ENCODE peak calls at places on chromosomes 7 and 10, in eight cellular contexts. H is right atrium auricular region; N is tibial artery; Y is sigmoid colon; X is lung; U is right cardiac atrium; M is effector memory CD4-positive, alpha-beta T cell; I is heart right ventricle. D is an unnamed sample. For H3K4me1 and H3K9me3, the result is how much of the 10 kb centered on the place peaks cover.

GRCh38 chr7:37105119-37105518 is 343.5 kb downstream of the ELMO1 start:
- DNase-seq in Y (no peak), U (no peak), I (no peak), H (no peak), M (no peak), X (no peak), N (no peak), D (no peak)

GRCh38 chr7:46004965-46005364 is 83.9 kb upstream of the IGFBP3 start:
- DNase-seq in M (no peak), U (no peak), Y (no peak), I (no peak), H (no peak), X (no peak), N (no peak), D (no peak)

GRCh38 chr7:51256244-51256781 is 60.3 kb downstream of the COBL start:
- DNase-seq in H (peak), N (no peak), U (no peak), X (no peak), M (no peak), I (no peak), Y (no peak), D (no peak)

GRCh38 chr10:132618158-132618924 is 80.8 kb downstream of the INPP5A start:
- DNase-seq in X (no peak), N (no peak), I (no peak), U (no peak), H (no peak), Y (no peak), M (no peak), D (no peak)

GRCh38 chr7:77538908-77539212 is 1.8 kb downstream of the PTPN12 start:
- DNase-seq in N (no peak), M (no peak), I (no peak), U (no peak), H (no peak), X (no peak), Y (no peak), D (no peak)

GRCh38 chr10:35640951-35641429 is 1.1 kb downstream of the FZD8 start:
- DNase-seq in U (peak), X (peak), N (peak), I (peak), M (no peak), Y (peak), H (peak), D (no peak)

GRCh38 chr10:37975407-37975991 is 948 bp downstream of the ZNF25 start:
- DNase-seq in U (no peak), X (no peak), Y (no peak), I (no peak), N (no peak), M (no peak), H (no peak), D (no peak)

GRCh38 chr7:107684947-107685463 is 24.4 kb downstream of the SLC26A4 start:
- DNase-seq in U (no peak), X (no peak), Y (no peak), N (no peak), M (no peak), I (no peak), H (no peak), D (no peak)

GRCh38 chr10:86163522-86164215 is 202.9 kb downstream of the GRID1 start:
- DNase-seq in X (no peak), U (no peak), I (no peak), H (no peak), N (no peak), M (no peak), Y (peak), D (no peak)

GRCh38 chr10:58054881-58055280 is 212.8 kb downstream of the IPMK start:
- DNase-seq in X (no peak), Y (no peak), U (no peak), H (no peak), I (no peak), N (no peak), M (no peak), D (no peak)

GRCh38 chr7:87413951-87414381 is 61.5 kb downstream of the ABCB4 start:
- DNase-seq in N (no peak), H (no peak), M (no peak), I (no peak), X (no peak), Y (no peak), U (no peak), D (no peak)

GRCh38 chr10:69345402-69345801 is 67.1 kb downstream of the HK1 start:
- DNase-seq in N (no peak), U (no peak), H (no peak), M (no peak), Y (no peak), I (peak), X (no peak), D (no peak)

GRCh38 chr7:30159153-30159552 is 24.4 kb downstream of the MTURN start:
- DNase-seq in I (no peak), U (no peak), N (no peak), X (no peak), Y (no peak), M (no peak), H (no peak), D (no peak)

GRCh38 chr10:45557275-45557905 is 115.2 kb downstream of the ZFAND4 start:
- DNase-seq in I (no peak), X (no peak), M (no peak), N (no peak), H (no peak), U (no peak), Y (no peak), D (no peak)

GRCh38 chr10:69160809-69161225 is 19.2 kb upstream of the SUPV3L1 start:
- DNase-seq in H (no peak), N (no peak), U (no peak), Y (no peak), M (no peak), I (no peak), X (no peak), D (no peak)

GRCh38 chr7:142855756-142856564 is 1.1 kb downstream of the EPHB6 start:
- DNase-seq in M (no peak), H (peak), Y (peak), X (peak), N (peak), I (peak), U (peak), D (no peak)

GRCh38 chr10:92567952-92568600 is 5.8 kb downstream of the IDE start:
- DNase-seq in X (no peak), N (no peak), I (no peak), H (no peak), M (no peak), U (no peak), Y (no peak), D (no peak)

GRCh38 chr10:77157248-77158019 is 480.2 kb downstream of the KCNMA1 start:
- DNase-seq in I (no peak), M (no peak), H (no peak), U (no peak), X (no peak), N (no peak), Y (no peak), D (no peak)

GRCh38 chr7:90459888-90460287 is 9.6 kb upstream of the PTTG1IP2 start:
- DNase-seq in M (no peak), I (no peak), Y (no peak), X (no peak), N (no peak), H (no peak), U (no peak), D (no peak)

GRCh38 chr10:117353700-117354099 is 21.5 kb downstream of the PDZD8 start:
- DNase-seq in U (no peak), N (no peak), I (no peak), Y (no peak), H (no peak), X (no peak), M (no peak), D (no peak)

GRCh38 chr10:78462221-78462620 is 428.6 kb downstream of the RPS24 start:
- DNase-seq in H (no peak), M (no peak), Y (no peak), X (no peak), I (no peak), U (no peak), N (peak), D (no peak)

DNA sequence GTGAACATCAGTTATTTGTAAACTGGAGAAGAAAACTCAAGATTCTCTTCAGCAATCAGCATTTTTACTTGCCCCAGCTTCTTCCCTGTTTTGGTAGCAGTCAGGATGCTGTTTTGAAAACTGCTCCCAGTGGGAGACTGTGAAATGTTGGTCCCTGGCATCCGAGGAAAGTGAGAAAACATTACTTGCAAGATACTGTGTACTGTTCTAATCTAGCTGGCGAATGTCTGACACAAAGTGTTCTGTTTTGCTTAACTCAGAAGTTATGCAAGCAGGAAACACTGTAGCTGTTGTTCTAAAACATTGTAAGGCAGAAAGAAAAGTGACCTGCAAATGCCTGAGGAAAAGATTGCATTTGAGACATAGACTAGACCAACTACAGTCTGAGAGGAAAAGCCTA is 171.8 kb upstream of the POM121L12 start:
- DNase-seq in H (no peak), X (no peak), N (no peak), U (no peak), I (no peak), M (no peak), Y (no peak), D (no peak)
- H3K4me1 ChIP-seq in H (under half), X (under half), N (under half), U (under half), I (under half), M (under half), Y (under half), D (under half)

DNA sequence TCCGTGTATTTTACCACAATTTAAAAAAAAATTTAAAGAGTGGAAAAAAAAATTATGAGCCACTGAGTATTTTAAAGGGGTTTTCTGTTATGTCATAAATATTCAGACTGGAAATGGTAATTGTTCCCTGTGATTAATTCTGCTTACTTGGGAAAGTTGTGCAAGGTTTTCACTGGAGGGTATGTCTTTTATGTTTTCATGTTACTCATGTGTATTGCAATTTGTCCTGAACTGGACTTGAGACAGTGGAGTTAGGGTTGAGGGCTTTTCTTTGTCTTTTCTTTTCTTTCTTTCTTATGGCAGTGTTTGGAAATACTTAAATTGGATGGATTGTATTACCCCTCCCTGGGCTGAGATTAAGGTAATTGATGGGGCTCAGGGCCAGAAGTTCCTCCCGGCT is 257.7 kb downstream of the BAMBI start:
- DNase-seq in N (no peak), U (no peak), I (no peak), M (no peak), H (no peak), Y (no peak), X (no peak), D (no peak)
- H3K9me3 ChIP-seq in N (under half), U (under half), I (under half), M (under half), H (under half), Y (under half), X (under half), D (under half)

DNA sequence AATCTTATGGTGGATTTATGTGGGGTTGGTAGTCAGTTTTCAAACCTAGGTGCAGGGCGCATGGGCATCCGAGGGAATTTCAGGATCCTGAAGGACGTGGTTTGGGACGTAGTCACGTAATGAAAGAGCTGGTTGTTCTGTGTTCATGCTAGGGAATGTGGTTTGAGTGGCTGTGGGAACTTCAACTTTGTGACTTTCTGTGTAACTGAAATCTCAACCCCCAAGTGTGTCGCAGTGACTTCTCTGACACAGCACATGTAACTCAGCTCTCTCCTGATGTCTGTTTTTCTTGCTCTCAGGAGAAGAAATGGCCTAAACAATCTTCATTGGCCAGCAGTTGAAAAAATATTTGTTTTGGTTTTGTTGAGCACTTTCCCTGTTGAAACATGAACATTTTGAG is 199.0 kb downstream of the PTEN start:
- DNase-seq in U (no peak), Y (no peak), I (no peak), M (no peak), H (no peak), X (no peak), N (no peak), D (no peak)
- H3K4me1 ChIP-seq in U (under half), Y (under half), I (under half), M (under half), H (under half), X (under half), N (under half), D (half or more)

GRCh38 chr7:125504848-125505247 is 575.2 kb upstream of the POT1 start:
- DNase-seq in X (no peak), N (no peak), Y (no peak), U (no peak), H (no peak), I (no peak), M (no peak), D (no peak)

GRCh38 chr7:125511310-125511709 is 581.7 kb upstream of the POT1 start:
- DNase-seq in H (no peak), I (no peak), U (no peak), M (no peak), X (no peak), N (no peak), Y (no peak), D (no peak)

GRCh38 chr7:125506331-125506730 is 576.7 kb upstream of the POT1 start:
- DNase-seq in I (no peak), X (no peak), M (no peak), Y (no peak), H (no peak), U (no peak), N (no peak), D (no peak)
- H3K9me3 ChIP-seq in I (under half), X (under half), M (under half), Y (under half), H (under half), U (under half), N (under half), D (under half)

GRCh38 chr10:29595146-29595545 is 39.6 kb downstream of the SVIL start:
- DNase-seq in N (no peak), H (no peak), Y (no peak), I (no peak), U (no peak), X (no peak), M (no peak), D (no peak)
- H3K4me1 ChIP-seq in N (under half), H (half or more), Y (under half), I (half or more), U (under half), X (under half), M (under half), D (under half)

GRCh38 chr10:31686566-31686965 is 242.1 kb downstream of the ARHGAP12 start:
- DNase-seq in X (no peak), H (no peak), M (no peak), I (no peak), Y (no peak), N (no peak), U (no peak), D (no peak)
- H3K9me3 ChIP-seq in X (under half), H (under half), M (under half), I (under half), Y (under half), N (under half), U (under half), D (under half)

GRCh38 chr7:148866362-148866761 is 17.7 kb downstream of the EZH2 start:
- DNase-seq in Y (no peak), X (no peak), N (no peak), I (no peak), M (no peak), H (no peak), U (no peak), D (no peak)
- H3K4me1 ChIP-seq in Y (under half), X (under half), N (under half), I (under half), M (under half), H (under half), U (under half), D (under half)